ENCODE peak calls at places on chromosomes 2 and 18, in eight cellular contexts. A is left lung; T is head of caudate nucleus; L is stimulated activated CD4-positive, alpha-beta T cell treated with anti-CD3 and anti-CD28 coated beads, Interleukin-2, amount 100 ng/mL, for 24 hours; N is kidney tubule cell; B is SJSA1; I is HEK293T; G is activated T-helper 1 cell treated with anti-CD3 and anti-CD28 coated beads, Interleukin-12 subunit alpha, Interleukin-12 subunit beta, Interleukin-2, Interleukin-4 antibody, amounts not matched to agents 30 ng/mL and 10 ng/mL and 1 ng/mL, durations not matched to agents 14 hours and 24 hours and 36 hours. Q is an unnamed sample.

GRCh38 chr2:195121341-195121740 is 535.7 kb upstream of the SLC39A10 start:
- DNase-seq in A (no peak), T (no peak), L (no peak), N (no peak), B (no peak), I (no peak), G (no peak), Q (no peak)

GRCh38 chr2:122643725-122644329 is 888.4 kb downstream of the TSN start:
- DNase-seq in A (no peak), T (no peak), L (no peak), N (peak), B (no peak), I (no peak), G (no peak), Q (peak)

GRCh38 chr2:46704593-46704992 is 211.0 kb downstream of the MCFD2 start:
- DNase-seq in A (no peak), T (no peak), L (no peak), N (no peak), B (no peak), I (no peak), G (no peak), Q (no peak)

GRCh38 chr2:68287580-68288441 is 31.9 kb downstream of the CNRIP1 start:
- DNase-seq in A (peak), T (no peak), L (no peak), N (peak), B (no peak), I (no peak), G (no peak), Q (peak)

GRCh38 chr18:59220784-59221765 is 1.1 kb downstream of the GRP start:
- DNase-seq in A (no peak), T (no peak), L (peak), N (no peak), B (no peak), I (no peak), G (no peak), Q (no peak)

GRCh38 chr2:97737421-97738235 is 24.3 kb downstream of the ZAP70 start:
- DNase-seq in A (peak), T (no peak), L (no peak), N (no peak), B (no peak), I (no peak), G (no peak), Q (no peak)

GRCh38 chr18:34709104-34709503 is 994 bp upstream of the DTNA start:
- DNase-seq in A (no peak), T (no peak), L (no peak), N (peak), B (peak), I (no peak), G (no peak), Q (no peak)

GRCh38 chr2:196601430-196602306 is 37.8 kb upstream of the CCDC150 start:
- DNase-seq in A (no peak), T (no peak), L (no peak), N (peak), B (peak), I (peak), G (no peak), Q (no peak)

GRCh38 chr2:180644709-180645108 is 335.7 kb upstream of the UBE2E3 start:
- DNase-seq in A (no peak), T (no peak), L (no peak), N (peak), B (no peak), I (no peak), G (no peak), Q (no peak)

GRCh38 chr2:26396734-26397298 is 4.9 kb upstream of the DRC1 start:
- DNase-seq in A (no peak), T (no peak), L (peak), N (no peak), B (no peak), I (no peak), G (peak), Q (no peak)

GRCh38 chr2:230674930-230675672 is 37.5 kb upstream of the CAB39 start:
- DNase-seq in A (no peak), T (no peak), L (no peak), N (no peak), B (no peak), I (no peak), G (no peak), Q (no peak)

Q was measured in Ammon's horn.